ENCODE peak calls at places on chromosomes 7 and 10, in four cellular contexts. One of them, this sample, is unnamed.

GRCh38 chr7:24729365-24730017 is 27.8 kb downstream of the GSDME start:
- DNase-seq in prostate gland: no peak
- DNase-seq in SJSA1: no peak
- DNase-seq in gastrocnemius medialis: no peak
- DNase-seq in this sample: no peak

GRCh38 chr10:59508296-59508695 is 145.9 kb upstream of the FAM13C start:
- DNase-seq in prostate gland: no peak
- DNase-seq in SJSA1: no peak
- DNase-seq in gastrocnemius medialis: no peak
- DNase-seq in this sample: no peak

GRCh38 chr7:81127991-81128390 is 209.1 kb upstream of the SEMA3C start:
- DNase-seq in prostate gland: no peak
- DNase-seq in SJSA1: no peak
- DNase-seq in gastrocnemius medialis: no peak
- DNase-seq in this sample: no peak

GRCh38 chr7:157339777-157340677 is 3.2 kb downstream of the DNAJB6 start:
- DNase-seq in prostate gland: peak; percentile 48
- DNase-seq in SJSA1: peak; percentile 51
- DNase-seq in gastrocnemius medialis: no peak
- DNase-seq in this sample: no peak

GRCh38 chr7:123747620-123748141 is 1.1 kb downstream of the WASL start:
- DNase-seq in prostate gland: peak; percentile 75
- DNase-seq in SJSA1: peak; percentile 51
- DNase-seq in gastrocnemius medialis: peak; percentile 62
- DNase-seq in this sample: peak; percentile 8

GRCh38 chr7:146740039-146740438 is 623.4 kb downstream of the CNTNAP2 start:
- DNase-seq in prostate gland: no peak
- DNase-seq in SJSA1: no peak
- DNase-seq in gastrocnemius medialis: no peak
- DNase-seq in this sample: no peak

GRCh38 chr10:48233643-48234042 is 40.9 kb downstream of the FRMPD2 start:
- DNase-seq in prostate gland: no peak
- DNase-seq in SJSA1: no peak
- DNase-seq in gastrocnemius medialis: no peak
- DNase-seq in this sample: no peak

GRCh38 chr7:50724526-50725520 is 57.9 kb downstream of the GRB10 start:
- DNase-seq in prostate gland: no peak
- DNase-seq in SJSA1: no peak
- DNase-seq in gastrocnemius medialis: no peak
- DNase-seq in this sample: no peak

GRCh38 chr7:4245866-4246470 is 436.1 kb upstream of the FOXK1 start:
- DNase-seq in prostate gland: no peak
- DNase-seq in SJSA1: no peak
- DNase-seq in gastrocnemius medialis: no peak
- DNase-seq in this sample: no peak

GRCh38 chr10:101923212-101923611 is 79.6 kb upstream of the KCNIP2 start:
- DNase-seq in prostate gland: no peak
- DNase-seq in SJSA1: no peak
- DNase-seq in gastrocnemius medialis: no peak
- DNase-seq in this sample: no peak

GRCh38 chr10:11227103-11227502 is 209.4 kb downstream of the CELF2 start:
- DNase-seq in prostate gland: no peak
- DNase-seq in SJSA1: no peak
- DNase-seq in gastrocnemius medialis: no peak
- DNase-seq in this sample: no peak

GRCh38 chr10:695396-695795 is 5.9 kb upstream of the DIP2C start:
- DNase-seq in prostate gland: no peak
- DNase-seq in SJSA1: no peak
- DNase-seq in gastrocnemius medialis: no peak
- DNase-seq in this sample: no peak

GRCh38 chr10:120948889-120949382 is 97.8 kb downstream of the WDR11 start:
- DNase-seq in prostate gland: no peak
- DNase-seq in SJSA1: peak; percentile 29
- DNase-seq in gastrocnemius medialis: no peak
- DNase-seq in this sample: no peak

GRCh38 chr7:82859106-82859850 is 303.4 kb downstream of the PCLO start:
- DNase-seq in prostate gland: no peak
- DNase-seq in SJSA1: peak; percentile 22
- DNase-seq in gastrocnemius medialis: no peak
- DNase-seq in this sample: no peak

GRCh38 chr7:20697351-20697750 is 81.9 kb downstream of the ABCB5 start:
- DNase-seq in prostate gland: no peak
- DNase-seq in SJSA1: no peak
- DNase-seq in gastrocnemius medialis: no peak
- DNase-seq in this sample: no peak

GRCh38 chr10:110113670-110114337 is 93.6 kb upstream of the MXI1 start:
- DNase-seq in prostate gland: no peak
- DNase-seq in SJSA1: no peak
- DNase-seq in gastrocnemius medialis: no peak
- DNase-seq in this sample: no peak

GRCh38 chr7:151782598-151783448 is 94.1 kb downstream of the PRKAG2 start:
- DNase-seq in prostate gland: peak; percentile 52
- DNase-seq in SJSA1: peak; percentile 72
- DNase-seq in gastrocnemius medialis: peak; percentile 28
- DNase-seq in this sample: no peak

GRCh38 chr10:12406764-12407400 is 57.5 kb downstream of the CAMK1D start:
- DNase-seq in prostate gland: no peak
- DNase-seq in SJSA1: no peak
- DNase-seq in gastrocnemius medialis: no peak
- DNase-seq in this sample: no peak

GRCh38 chr7:106460792-106461254 is 176.0 kb upstream of the NAMPT start:
- DNase-seq in prostate gland: no peak
- DNase-seq in SJSA1: no peak
- DNase-seq in gastrocnemius medialis: no peak
- DNase-seq in this sample: no peak

GRCh38 chr7:114419441-114420107 is 5.0 kb downstream of the FOXP2 start:
- DNase-seq in prostate gland: no peak
- DNase-seq in SJSA1: no peak
- DNase-seq in gastrocnemius medialis: no peak
- DNase-seq in this sample: no peak

GRCh38 chr10:69716711-69717560 is 84.8 kb upstream of the COL13A1 start:
- DNase-seq in prostate gland: peak; percentile 59
- DNase-seq in SJSA1: peak; percentile 53
- DNase-seq in gastrocnemius medialis: no peak
- DNase-seq in this sample: no peak

GRCh38 chr7:84848219-84848973 is 338.5 kb downstream of the SEMA3D start:
- DNase-seq in prostate gland: no peak
- DNase-seq in SJSA1: no peak
- DNase-seq in gastrocnemius medialis: no peak
- DNase-seq in this sample: no peak

GRCh38 chr7:79317728-79318127 is 135.7 kb downstream of the MAGI2 start:
- DNase-seq in prostate gland: no peak
- DNase-seq in SJSA1: peak; percentile 46
- DNase-seq in gastrocnemius medialis: no peak
- DNase-seq in this sample: no peak

GRCh38 chr7:112001089-112001826 is 204.9 kb downstream of the DOCK4 start:
- DNase-seq in prostate gland: no peak
- DNase-seq in SJSA1: peak; percentile 39
- DNase-seq in gastrocnemius medialis: no peak
- DNase-seq in this sample: no peak

GRCh38 chr7:105602325-105603305 is 21.3 kb upstream of the EFCAB10 start:
- DNase-seq in prostate gland: no peak
- DNase-seq in SJSA1: no peak
- DNase-seq in gastrocnemius medialis: no peak
- DNase-seq in this sample: no peak

GRCh38 chr10:97399843-97400545 is 1.1 kb downstream of the RRP12 start:
- DNase-seq in prostate gland: peak; percentile 14
- DNase-seq in SJSA1: peak; percentile 60
- DNase-seq in gastrocnemius medialis: peak; percentile 61
- DNase-seq in this sample: no peak

DNA sequence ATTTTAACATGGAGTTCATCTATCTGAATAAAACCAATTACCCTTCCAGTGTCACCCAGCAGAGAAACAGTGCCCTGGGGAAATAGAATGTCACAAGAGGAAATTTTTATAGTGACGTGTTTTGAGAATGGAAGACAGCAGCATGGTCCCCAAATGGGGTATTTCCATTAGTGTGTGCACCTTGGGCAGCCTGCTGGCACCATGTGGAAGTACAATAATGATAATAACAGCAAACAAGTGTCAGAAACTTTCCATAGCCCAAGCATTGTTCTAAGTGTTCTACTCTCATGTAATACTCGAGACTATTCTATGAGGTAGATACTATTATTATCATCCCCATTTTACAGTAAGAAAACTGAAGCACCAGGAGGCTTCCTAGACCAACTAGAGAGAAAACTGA is 2.2 kb upstream of the PDE1C start:
- DNase-seq in prostate gland: no peak
- DNase-seq in SJSA1: no peak
- DNase-seq in gastrocnemius medialis: no peak
- DNase-seq in this sample: no peak
- H3K4me3 ChIP-seq in prostate gland: no peak overlapping the region
- H3K4me3 ChIP-seq in SJSA1: no peak overlapping the region
- H3K4me3 ChIP-seq in gastrocnemius medialis: no peak overlapping the region
- H3K4me3 ChIP-seq in this sample: no peak overlapping the region

GRCh38 chr7:37439282-37440021 is 9.2 kb downstream of the ELMO1 start:
- DNase-seq in prostate gland: no peak
- DNase-seq in SJSA1: no peak
- DNase-seq in gastrocnemius medialis: no peak
- DNase-seq in this sample: no peak
- H3K27ac ChIP-seq in prostate gland: no peak overlapping the region
- H3K27ac ChIP-seq in SJSA1: no peak overlapping the region
- H3K27ac ChIP-seq in gastrocnemius medialis: peak overlapping the region; percentile 46
- H3K27ac ChIP-seq in this sample: no peak overlapping the region

GRCh38 chr7:25893436-25893835 is 258.6 kb upstream of the NFE2L3 start:
- DNase-seq in prostate gland: no peak
- DNase-seq in SJSA1: no peak
- DNase-seq in gastrocnemius medialis: no peak
- DNase-seq in this sample: no peak
- H3K4me3 ChIP-seq in prostate gland: no peak overlapping the region
- H3K4me3 ChIP-seq in SJSA1: no peak overlapping the region
- H3K4me3 ChIP-seq in gastrocnemius medialis: peak overlapping the region; percentile 56
- H3K4me3 ChIP-seq in this sample: peak overlapping the region; percentile 64

GRCh38 chr10:25017661-25018060 is 1.2 kb downstream of the THNSL1 start:
- DNase-seq in prostate gland: no peak
- DNase-seq in SJSA1: no peak
- DNase-seq in gastrocnemius medialis: no peak
- DNase-seq in this sample: no peak
- H3K27ac ChIP-seq in prostate gland: peak overlapping the region; percentile 89
- H3K27ac ChIP-seq in SJSA1: no peak overlapping the region
- H3K27ac ChIP-seq in gastrocnemius medialis: peak overlapping the region; percentile 93
- H3K27ac ChIP-seq in this sample: peak overlapping the region; percentile 86

This sample was measured in thoracic aorta.